ENCODE peak calls at places on chromosomes 2 and 18, in ten cellular contexts. D is ovary; N is thoracic aorta; T is K562; M is lung; L is esophagus squamous epithelium; S is CD4-positive, CD25-positive, alpha-beta regulatory T cell; J is prostate gland; Y is heart right ventricle; H is fibroblast of lung. I is an unnamed sample. For H3K4me1 and H3K36me3, the result is how much of the 10 kb centered on the place peaks cover.

GRCh38 chr18:67117804-67118203 is 398.7 kb downstream of the DSEL start:
- DNase-seq in T (no peak), H (no peak), N (no peak), Y (no peak), L (no peak), J (no peak), M (no peak), S (no peak), D (no peak), I (no peak)

GRCh38 chr18:77131652-77132368 is 773 bp downstream of the MBP start:
- DNase-seq in Y (peak), N (no peak), D (peak), M (peak), S (no peak), T (no peak), J (peak), H (no peak), L (no peak), I (peak)

GRCh38 chr2:208406474-208407451 is at the start of gene PTH2R:
- DNase-seq in S (no peak), M (no peak), N (no peak), J (no peak), L (no peak), T (peak), D (no peak), H (peak), Y (no peak), I (peak)

GRCh38 chr2:216535454-216535995 is 36.9 kb downstream of the RPL37A start:
- DNase-seq in H (peak), M (peak), N (peak), D (peak), J (peak), Y (peak), S (no peak), T (no peak), L (no peak), I (peak)

GRCh38 chr2:195124391-195125079 is 532.5 kb upstream of the SLC39A10 start:
- DNase-seq in T (no peak), N (no peak), L (no peak), D (no peak), Y (no peak), H (no peak), J (no peak), M (no peak), S (no peak), I (no peak)

GRCh38 chr2:189581354-189582139 is 961 bp upstream of the SLC40A1 start:
- DNase-seq in N (no peak), D (peak), M (no peak), Y (peak), L (no peak), T (peak), H (no peak), S (no peak), J (peak), I (peak)

GRCh38 chr2:170262806-170263205 is 84.9 kb downstream of the MYO3B start:
- DNase-seq in L (no peak), N (no peak), D (no peak), J (no peak), M (no peak), T (no peak), S (no peak), H (no peak), Y (no peak), I (no peak)

GRCh38 chr2:202716953-202717597 is 82.3 kb downstream of the FAM117B start:
- DNase-seq in H (no peak), J (no peak), N (no peak), L (no peak), Y (no peak), T (no peak), M (no peak), D (no peak), S (no peak), I (no peak)

GRCh38 chr2:237968048-237968862 is 1.4 kb downstream of the UBE2F start:
- DNase-seq in H (peak), Y (peak), S (no peak), N (no peak), T (peak), M (no peak), J (peak), L (peak), D (no peak), I (peak)

GRCh38 chr2:159065313-159065712 is 96.9 kb downstream of the TANC1 start:
- DNase-seq in S (no peak), H (no peak), Y (no peak), J (no peak), N (no peak), M (no peak), T (no peak), D (no peak), L (no peak), I (no peak)

GRCh38 chr2:200378652-200379290 is 72.3 kb downstream of the SPATS2L start:
- DNase-seq in D (no peak), S (no peak), H (peak), L (no peak), T (no peak), Y (no peak), M (no peak), N (no peak), J (no peak), I (peak)

GRCh38 chr2:200380833-200381542 is 74.5 kb downstream of the SPATS2L start:
- DNase-seq in T (peak), M (no peak), N (no peak), Y (no peak), S (no peak), J (no peak), H (peak), L (no peak), D (no peak), I (no peak)

GRCh38 chr2:200377774-200378336 is 71.4 kb downstream of the SPATS2L start:
- DNase-seq in S (no peak), H (no peak), Y (no peak), T (peak), N (no peak), J (peak), M (no peak), D (no peak), L (no peak), I (no peak)

GRCh38 chr2:200380139-200380561 is 73.7 kb downstream of the SPATS2L start:
- DNase-seq in T (peak), H (no peak), Y (no peak), L (no peak), M (no peak), N (no peak), J (no peak), D (no peak), S (no peak), I (no peak)

DNA sequence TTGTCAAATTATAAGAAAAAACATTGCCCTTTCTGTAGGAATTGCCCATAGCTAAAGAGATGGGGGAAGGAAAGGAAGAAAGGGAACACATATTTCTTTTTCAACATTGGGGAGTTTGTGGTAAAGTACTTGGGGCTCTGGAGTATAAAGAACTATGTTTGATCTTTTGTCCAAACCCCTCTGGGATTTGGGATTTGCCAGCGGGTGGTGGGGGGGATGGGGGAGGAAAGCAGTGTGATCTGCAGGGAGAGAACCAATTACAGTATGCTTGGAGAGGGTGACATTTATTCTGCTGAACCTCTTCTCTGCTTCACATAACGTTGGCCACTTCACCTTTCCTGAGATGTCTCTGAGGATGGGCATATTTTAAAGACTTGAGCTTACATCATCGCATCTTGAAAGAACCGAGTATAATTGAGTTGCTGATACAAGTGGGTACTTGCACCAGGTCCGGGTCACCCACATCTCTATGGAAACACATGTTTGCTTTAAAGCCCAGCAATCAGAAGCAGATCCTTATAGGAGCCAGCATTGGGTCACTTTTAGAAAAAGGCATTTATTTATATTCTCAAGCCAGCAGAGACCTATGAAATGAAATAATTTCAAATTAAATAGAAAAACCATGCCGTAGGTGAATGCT is 73.1 kb downstream of the SPATS2L start:
- DNase-seq in N (no peak), D (no peak), L (no peak), M (no peak), H (no peak), Y (no peak), J (no peak), T (no peak), S (no peak), I (no peak)
- H3K4me1 ChIP-seq in N (under half), D (under half), L (half or more), M (under half), H (under half), Y (half or more), J (under half), T (half or more), S (half or more), I (under half)

DNA sequence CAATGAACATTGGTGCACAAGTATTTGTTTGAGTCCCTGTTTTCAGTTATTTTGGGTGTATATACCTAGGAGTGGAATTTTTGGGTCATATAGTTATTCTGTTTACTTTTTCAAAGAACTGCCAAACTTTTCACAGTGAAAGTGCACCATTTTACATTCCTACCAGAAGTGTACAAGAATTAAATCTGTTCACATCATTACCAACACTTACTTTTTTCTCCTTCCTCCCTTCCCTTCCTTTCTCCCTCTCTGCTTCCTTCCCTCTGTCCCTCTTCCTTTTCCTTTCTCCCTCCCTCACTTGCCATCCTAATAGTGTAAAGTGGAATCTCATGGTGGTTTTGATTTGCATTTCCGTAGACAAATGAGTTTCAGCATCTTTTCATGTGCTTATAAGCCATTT is 11.9 kb downstream of the ADNP2 start:
- DNase-seq in M (no peak), L (no peak), J (no peak), N (no peak), H (no peak), D (no peak), S (no peak), Y (no peak), T (no peak), I (no peak)
- H3K36me3 ChIP-seq in M (under half), L (half or more), J (under half), N (under half), H (under half), D (under half), S (under half), Y (under half), T (under half), I (under half)

DNA sequence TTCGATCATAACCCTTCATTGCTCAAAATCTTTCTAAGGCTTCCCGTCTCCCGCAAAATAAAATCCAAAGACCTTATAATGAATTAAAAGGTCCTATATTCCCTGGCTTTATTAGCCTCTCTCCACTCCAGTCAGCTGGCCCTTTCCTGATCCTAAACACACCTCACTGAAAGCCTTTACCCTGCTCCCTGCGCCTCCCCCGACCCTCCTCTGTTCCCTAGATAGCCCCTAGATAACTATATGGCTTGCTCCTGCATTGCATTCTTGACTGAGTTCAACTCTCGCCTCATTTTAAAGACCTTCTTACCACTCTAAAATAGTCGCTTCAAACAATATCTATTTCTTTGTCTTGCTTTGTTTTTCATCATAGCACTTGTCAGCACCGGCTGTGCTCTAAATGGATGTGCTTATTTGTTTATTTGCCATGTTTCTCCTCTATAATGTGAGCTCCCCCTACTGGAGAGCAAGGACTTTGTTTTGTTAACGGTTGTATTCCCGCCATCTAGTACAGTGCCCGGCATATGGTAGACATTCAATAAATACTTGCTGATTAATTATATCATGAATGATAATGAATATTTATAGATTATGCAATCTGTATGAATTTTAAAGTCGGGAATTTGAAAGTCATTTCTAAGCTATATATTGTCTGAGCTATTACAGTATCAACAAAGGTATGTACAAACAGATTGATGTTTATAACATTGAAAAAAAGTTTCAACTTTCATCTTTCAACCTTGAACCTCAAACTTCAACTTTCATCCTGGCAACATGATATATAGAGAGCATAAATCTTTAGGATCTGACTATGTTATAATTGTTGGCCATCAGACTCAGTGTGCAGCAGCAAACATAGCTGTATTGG is 32.4 kb upstream of the VIT start:
- DNase-seq in L (no peak), M (no peak), N (no peak), T (peak), H (peak), S (no peak), J (peak), Y (peak), D (no peak), I (peak)
- H3K4me3 ChIP-seq in L (no peak), M (no peak), N (no peak), T (no peak), H (no peak), S (no peak), J (no peak), Y (no peak), D (no peak), I (no peak)

GRCh38 chr2:60091311-60091710 is 462.1 kb downstream of the BCL11A start:
- DNase-seq in S (no peak), Y (no peak), N (no peak), D (no peak), H (no peak), J (no peak), L (no peak), M (no peak), T (no peak), I (no peak)
- H3K4me1 ChIP-seq in S (under half), Y (under half), N (under half), D (under half), H (under half), J (under half), L (under half), M (under half), T (under half), I (under half)

I was measured in testis.